ENCODE peak calls at places on chromosomes 11 and 22, in ten cellular contexts. D, E, I, Y, V, G, U, K, C and J are unnamed samples.

GRCh38 chr11:116852261-116853125 is 15.1 kb upstream of the APOA1 start:
- DNase-seq in D (no peak), E (peak), I (no peak), Y (peak), V (no peak), G (no peak), U (no peak), K (peak), C (peak), J (peak)

GRCh38 chr11:20235164-20235563 is 74.9 kb upstream of the DBX1 start:
- DNase-seq in D (no peak), E (no peak), I (no peak), Y (no peak), V (no peak), G (no peak), U (no peak), K (no peak), C (no peak), J (no peak)

GRCh38 chr22:29156507-29156906 is 49.2 kb upstream of the EMID1 start:
- DNase-seq in D (peak), E (no peak), I (no peak), Y (no peak), V (no peak), G (no peak), U (peak), K (no peak), C (no peak), J (peak)

GRCh38 chr11:19849947-19850593 is 137.4 kb downstream of the NAV2 start:
- DNase-seq in D (no peak), E (no peak), I (no peak), Y (peak), V (no peak), G (no peak), U (no peak), K (no peak), C (no peak), J (no peak)

GRCh38 chr11:13726456-13726855 is 58.0 kb downstream of the FAR1 start:
- DNase-seq in D (no peak), E (no peak), I (no peak), Y (no peak), V (no peak), G (no peak), U (no peak), K (no peak), C (no peak), J (no peak)

GRCh38 chr11:124657922-124658321 is 15.6 kb downstream of the SIAE start:
- DNase-seq in D (no peak), E (no peak), I (no peak), Y (no peak), V (no peak), G (no peak), U (no peak), K (no peak), C (no peak), J (peak)

GRCh38 chr11:34363363-34364084 is 5.7 kb upstream of the ABTB2 start:
- DNase-seq in D (peak), E (no peak), I (no peak), Y (no peak), V (no peak), G (no peak), U (no peak), K (no peak), C (no peak), J (no peak)

GRCh38 chr22:47035443-47035881 is 273.0 kb downstream of the TBC1D22A start:
- DNase-seq in D (no peak), E (no peak), I (no peak), Y (no peak), V (no peak), G (peak), U (no peak), K (no peak), C (no peak), J (no peak)

GRCh38 chr22:26837784-26838520 is 180.6 kb downstream of the MIAT start:
- DNase-seq in D (no peak), E (no peak), I (no peak), Y (no peak), V (no peak), G (no peak), U (no peak), K (no peak), C (no peak), J (no peak)

GRCh38 chr22:27580311-27580897 is 221.2 kb downstream of the MN1 start:
- DNase-seq in D (no peak), E (no peak), I (no peak), Y (no peak), V (no peak), G (no peak), U (no peak), K (no peak), C (no peak), J (no peak)

GRCh38 chr11:17154409-17155159 is 53.2 kb downstream of the PIK3C2A start:
- DNase-seq in D (no peak), E (no peak), I (no peak), Y (no peak), V (no peak), G (no peak), U (no peak), K (no peak), C (no peak), J (no peak)

GRCh38 chr11:120500414-120500936 is 11.1 kb upstream of the GRIK4 start:
- DNase-seq in D (no peak), E (no peak), I (no peak), Y (no peak), V (no peak), G (no peak), U (no peak), K (peak), C (no peak), J (no peak)

GRCh38 chr11:36455658-36456111 is 54.4 kb downstream of the TRAF6 start:
- DNase-seq in D (no peak), E (peak), I (no peak), Y (peak), V (peak), G (peak), U (no peak), K (peak), C (peak), J (peak)

GRCh38 chr22:46976598-46976997 is 214.1 kb downstream of the TBC1D22A start:
- DNase-seq in D (no peak), E (no peak), I (no peak), Y (no peak), V (no peak), G (no peak), U (no peak), K (no peak), C (no peak), J (no peak)

GRCh38 chr11:66688561-66689534 is 11.2 kb upstream of the RBM4B start:
- DNase-seq in D (peak), E (no peak), I (peak), Y (no peak), V (no peak), G (no peak), U (no peak), K (no peak), C (no peak), J (no peak)

GRCh38 chr22:20991252-20992055 is 9.4 kb downstream of the LZTR1 start:
- DNase-seq in D (no peak), E (no peak), I (no peak), Y (no peak), V (no peak), G (peak), U (no peak), K (no peak), C (no peak), J (no peak)

GRCh38 chr11:117796456-117797428 is at the start of gene DSCAML1:
- DNase-seq in D (peak), E (no peak), I (no peak), Y (no peak), V (no peak), G (no peak), U (peak), K (no peak), C (no peak), J (peak)

GRCh38 chr11:134472188-134472455 is 60.1 kb upstream of the B3GAT1 start:
- DNase-seq in D (no peak), E (no peak), I (no peak), Y (no peak), V (no peak), G (no peak), U (no peak), K (no peak), C (no peak), J (no peak)

GRCh38 chr11:705646-706438 is at the start of gene EPS8L2:
- DNase-seq in D (peak), E (peak), I (no peak), Y (no peak), V (no peak), G (peak), U (no peak), K (no peak), C (peak), J (no peak)

GRCh38 chr11:23727821-23728220 is 769.0 kb upstream of the LUZP2 start:
- DNase-seq in D (no peak), E (no peak), I (no peak), Y (peak), V (no peak), G (no peak), U (no peak), K (no peak), C (peak), J (peak)

GRCh38 chr11:57777969-57778317 is 16.3 kb downstream of the CTNND1 start:
- DNase-seq in D (peak), E (peak), I (no peak), Y (peak), V (no peak), G (no peak), U (no peak), K (peak), C (peak), J (peak)

GRCh38 chr22:39384750-39385480 is 14.7 kb upstream of the TAB1 start:
- DNase-seq in D (no peak), E (no peak), I (no peak), Y (peak), V (no peak), G (peak), U (peak), K (peak), C (no peak), J (peak)

GRCh38 chr11:102914238-102915043 is 39.7 kb upstream of the MMP12 start:
- DNase-seq in D (peak), E (peak), I (no peak), Y (peak), V (no peak), G (no peak), U (peak), K (peak), C (peak), J (peak)

GRCh38 chr22:38448945-38449745 is 5.9 kb downstream of the KCNJ4 start:
- DNase-seq in D (no peak), E (no peak), I (no peak), Y (no peak), V (peak), G (no peak), U (no peak), K (no peak), C (no peak), J (no peak)

GRCh38 chr11:62461740-62462522 is 43.1 kb downstream of the SCGB1A1 start:
- DNase-seq in D (no peak), E (peak), I (no peak), Y (peak), V (no peak), G (no peak), U (no peak), K (peak), C (no peak), J (peak)

DNA sequence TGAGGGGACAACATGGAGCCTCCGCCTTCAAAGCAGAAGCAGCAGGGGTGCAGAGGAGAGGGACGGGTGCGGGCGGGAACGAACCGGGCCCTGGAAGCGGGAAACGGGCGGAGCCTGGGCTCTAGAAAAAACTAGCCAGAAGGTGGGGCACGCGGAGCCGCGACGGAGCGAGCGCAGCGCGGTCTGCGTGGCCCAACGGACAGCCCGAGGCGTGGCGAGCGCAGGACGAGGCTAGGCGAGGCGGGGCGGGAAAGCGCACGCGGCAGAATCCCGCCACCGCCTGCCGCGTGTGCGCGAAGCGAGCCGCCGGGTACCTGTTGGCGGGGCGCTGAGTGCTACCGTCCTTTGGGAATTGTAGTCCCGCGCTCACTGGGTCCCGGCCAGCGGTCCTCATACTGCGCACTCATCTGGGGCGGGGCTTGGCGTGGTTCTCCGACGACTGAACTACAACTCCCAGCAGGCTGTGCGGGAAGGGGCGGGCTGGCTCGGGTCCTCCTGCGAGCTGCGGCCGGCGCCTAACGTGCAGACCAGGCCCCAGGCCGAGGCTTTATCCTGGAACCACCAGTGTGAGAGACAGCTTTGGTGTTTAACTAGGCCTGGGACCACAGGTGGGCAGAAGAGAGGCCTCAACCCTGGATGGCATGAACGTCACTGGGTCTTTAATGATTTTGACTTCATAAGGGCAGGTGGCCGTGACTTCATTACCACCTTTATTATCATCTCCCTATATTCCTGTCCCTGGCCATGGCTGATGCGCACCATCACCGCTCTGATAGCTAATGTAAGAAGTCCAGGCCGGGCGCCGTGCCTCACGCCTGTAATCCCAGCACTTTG is at the start of gene ATL3:
- DNase-seq in D (peak), E (peak), I (peak), Y (peak), V (peak), G (peak), U (peak), K (peak), C (peak), J (peak)
- TF ChIP-seq CTCF in D (peak), E (no peak), I (no peak), Y (no peak), V (peak), G (no peak), U (no peak), K (no peak), C (no peak), J (peak)

DNA sequence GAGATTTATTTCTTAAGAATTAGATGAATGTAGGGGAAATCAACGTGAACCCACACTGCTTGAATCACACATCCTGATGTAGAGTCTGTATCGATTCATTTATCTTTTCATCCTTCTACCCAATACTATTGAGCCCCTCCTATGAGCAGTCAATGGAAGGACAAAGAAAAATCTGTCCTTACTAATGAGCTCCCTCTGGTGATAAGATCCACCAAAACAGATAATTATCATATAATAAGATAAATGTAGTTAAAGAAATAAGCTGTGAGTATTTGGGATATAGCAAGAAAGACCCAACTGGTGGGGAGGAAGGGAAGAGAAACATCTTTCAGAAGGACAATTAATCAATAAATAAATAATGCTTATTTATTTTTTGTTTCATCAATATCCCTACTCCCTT is 385.1 kb upstream of the CCDC90B start:
- DNase-seq in D (no peak), E (no peak), I (no peak), Y (peak), V (no peak), G (no peak), U (no peak), K (no peak), C (no peak), J (no peak)
- TF ChIP-seq CTCF in D (peak), E (no peak), I (no peak), Y (no peak), V (no peak), G (no peak), U (no peak), K (peak), C (no peak), J (no peak)

GRCh38 chr11:2531277-2531986 is 86.6 kb downstream of the KCNQ1 start:
- DNase-seq in D (peak), E (peak), I (peak), Y (peak), V (peak), G (peak), U (peak), K (peak), C (peak), J (peak)
- TF ChIP-seq CTCF in D (peak), E (peak), I (peak), Y (peak), V (peak), G (peak), U (peak), K (peak), C (peak), J (peak)

DNA sequence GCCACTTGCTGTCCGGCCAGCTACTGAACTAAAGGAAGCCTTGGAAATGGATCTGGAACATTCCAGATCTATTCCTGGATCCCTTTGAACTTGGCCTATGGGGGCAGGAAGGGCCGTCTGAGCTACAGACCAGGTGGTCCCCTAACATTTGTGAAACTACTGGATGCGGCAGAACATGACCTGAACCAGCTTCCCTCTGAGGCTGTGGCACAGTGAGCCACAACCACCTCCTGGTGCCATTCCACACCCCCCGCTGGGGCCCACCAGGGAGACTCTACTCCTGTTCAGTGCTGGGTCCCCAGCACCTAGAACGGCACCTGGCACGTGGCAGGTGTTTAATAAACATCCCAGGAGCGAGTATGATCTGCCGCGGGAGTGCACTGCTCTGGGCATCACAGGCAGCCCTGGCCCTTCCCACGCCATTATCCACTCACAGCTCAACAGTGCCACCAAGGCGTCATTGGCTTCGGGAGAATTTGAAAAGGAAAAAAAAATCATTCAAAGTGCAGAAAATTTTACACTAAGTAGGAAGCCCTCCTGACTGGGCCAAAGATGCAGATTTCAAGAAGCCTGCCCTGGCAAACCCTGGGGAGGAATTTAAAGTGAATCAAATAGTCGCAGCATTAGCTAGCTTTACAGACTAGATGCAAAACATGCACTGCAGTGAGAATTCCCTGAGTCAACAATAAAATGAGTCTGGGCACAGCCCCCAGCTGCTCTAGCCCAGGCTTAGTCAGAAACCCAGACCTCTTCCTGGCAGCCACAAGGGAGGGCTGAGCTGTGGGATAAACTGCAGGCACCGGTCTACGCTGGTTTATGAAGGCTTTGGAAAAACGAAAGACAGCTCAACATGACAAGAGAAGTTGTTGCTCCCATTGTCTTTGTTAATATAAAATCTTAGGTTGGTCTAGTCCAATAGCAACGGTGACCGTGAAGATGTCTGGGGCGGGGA is 14.3 kb upstream of the EFCAB6 start:
- DNase-seq in D (no peak), E (no peak), I (peak), Y (peak), V (no peak), G (peak), U (no peak), K (peak), C (peak), J (no peak)
- TF ChIP-seq CTCF in D (peak), E (no peak), I (no peak), Y (no peak), V (peak), G (peak), U (no peak), K (peak), C (peak), J (peak)

GRCh38 chr11:70568504-70569172 is 170.3 kb downstream of the CTTN start:
- DNase-seq in D (no peak), E (peak), I (peak), Y (peak), V (peak), G (no peak), U (peak), K (peak), C (peak), J (peak)
- TF ChIP-seq CTCF in D (no peak), E (no peak), I (no peak), Y (peak), V (peak), G (no peak), U (no peak), K (no peak), C (no peak), J (peak)

GRCh38 chr11:18221274-18221876 is 15.2 kb downstream of the SAA4 start:
- DNase-seq in D (no peak), E (no peak), I (no peak), Y (no peak), V (no peak), G (peak), U (no peak), K (no peak), C (no peak), J (no peak)
- TF ChIP-seq CTCF in D (no peak), E (no peak), I (no peak), Y (no peak), V (no peak), G (no peak), U (no peak), K (no peak), C (no peak), J (no peak)